ENCODE peak calls at places on chromosomes 12 and 14, in eight cellular contexts. Y, A, Q, L, H, I, T and J are unnamed samples.

GRCh38 chr12:27428466-27428865 is 18.1 kb upstream of the SMCO2 start:
- DNase-seq in Y (no peak), L (no peak), Q (no peak), A (no peak), H (no peak), I (no peak), T (no peak), J (no peak)

GRCh38 chr14:65356327-65356836 is 56.1 kb upstream of the FUT8 start:
- DNase-seq in A (peak; percentile 55), Q (no peak), H (no peak), Y (no peak), I (peak; percentile 51), T (no peak), L (peak; percentile 98), J (no peak)

GRCh38 chr12:119669744-119670472 is 2.0 kb downstream of the PRKAB1 start:
- DNase-seq in H (no peak), I (peak; percentile 63), T (no peak), Q (peak; percentile 49), Y (no peak), A (peak; percentile 83), L (no peak), J (no peak)

GRCh38 chr12:88945041-88945732 is 364.9 kb upstream of the KITLG start:
- DNase-seq in T (no peak), Y (no peak), H (no peak), L (no peak), A (no peak), Q (no peak), I (peak; percentile 44), J (no peak)

GRCh38 chr14:78863143-78863542 is 693.0 kb downstream of the NRXN3 start:
- DNase-seq in Y (no peak), L (no peak), H (no peak), A (peak; percentile 4), Q (peak; percentile 29), T (peak; percentile 76), I (peak; percentile 48), J (peak; percentile 10)

GRCh38 chr12:114678718-114679117 is 5.3 kb downstream of the TBX3 start:
- DNase-seq in Y (no peak), H (no peak), A (no peak), I (no peak), L (no peak), T (no peak), Q (no peak), J (no peak)

GRCh38 chr14:93184391-93185332 is at the start of the genes LYSET and MOAP1:
- DNase-seq in A (peak; percentile 79), Y (peak; percentile 98), I (peak; percentile 88), L (no peak), H (no peak), Q (peak; percentile 83), T (peak; percentile 87), J (no peak)

GRCh38 chr12:60071759-60072191 is 475.9 kb downstream of the SLC16A7 start:
- DNase-seq in L (no peak), Q (no peak), T (no peak), H (no peak), Y (no peak), I (no peak), A (no peak), J (no peak)

GRCh38 chr14:44565968-44566367 is 58.9 kb upstream of the FSCB start:
- DNase-seq in I (no peak), H (no peak), T (no peak), Q (no peak), A (no peak), Y (no peak), L (no peak), J (no peak)

GRCh38 chr12:89574736-89575208 is 48.9 kb upstream of the POC1B start:
- DNase-seq in A (peak; percentile 2), T (no peak), I (peak; percentile 72), Q (peak; percentile 89), H (no peak), Y (no peak), L (no peak), J (no peak)

GRCh38 chr12:29278673-29279420 is 102.1 kb downstream of the ERGIC2 start:
- DNase-seq in A (no peak), Y (no peak), L (no peak), T (no peak), H (no peak), I (no peak), Q (no peak), J (no peak)

GRCh38 chr12:50006754-50007442 is 18.4 kb downstream of the RACGAP1 start:
- DNase-seq in Q (no peak), A (no peak), H (no peak), Y (no peak), T (no peak), L (no peak), I (no peak), J (no peak)

GRCh38 chr12:126171936-126172559 is 1106.8 kb downstream of the AACS start:
- DNase-seq in Q (no peak), A (no peak), H (no peak), Y (no peak), T (no peak), I (no peak), L (no peak), J (no peak)

GRCh38 chr12:42750356-42750755 is 160.8 kb upstream of the PRICKLE1 start:
- DNase-seq in Y (no peak), Q (no peak), T (no peak), H (no peak), L (no peak), I (no peak), A (no peak), J (no peak)

GRCh38 chr14:65495196-65495595 is 82.7 kb downstream of the FUT8 start:
- DNase-seq in I (no peak), H (no peak), T (no peak), A (no peak), L (no peak), Q (no peak), Y (no peak), J (no peak)

GRCh38 chr14:74793506-74794155 is 30.5 kb downstream of the YLPM1 start:
- DNase-seq in H (no peak), L (no peak), A (no peak), Y (no peak), T (no peak), Q (peak; percentile 34), I (peak; percentile 63), J (no peak)

GRCh38 chr12:27285395-27285794 is 41.3 kb downstream of the STK38L start:
- DNase-seq in H (no peak), Y (no peak), Q (no peak), A (no peak), L (no peak), I (peak; percentile 57), T (no peak), J (no peak)

DNA sequence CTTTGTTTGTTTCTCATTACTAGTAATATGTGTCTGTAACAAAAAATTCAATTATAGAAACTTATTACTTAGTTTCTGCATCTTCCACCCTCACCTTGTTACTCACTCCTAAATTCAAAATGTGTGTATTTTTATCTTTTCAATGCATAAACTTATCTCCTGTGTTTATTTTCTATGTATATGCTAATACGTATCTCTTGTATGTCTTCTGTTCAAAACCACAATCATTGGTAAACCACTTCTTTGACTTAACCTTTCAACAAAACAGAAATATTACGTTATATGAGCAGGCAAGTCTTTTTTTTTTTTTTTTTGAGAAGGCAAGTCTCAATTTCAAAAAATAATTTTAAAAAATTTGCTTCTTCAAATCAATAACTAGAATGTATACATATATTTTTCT is 39.2 kb upstream of the RPH3A start:
- DNase-seq in I (no peak), H (no peak), Q (no peak), Y (no peak), L (no peak), T (no peak), A (no peak), J (no peak)
- TF ChIP-seq POLR2AphosphoS5 in I (no peak), H (no peak), Q (no peak), Y (no peak), L (no peak), T (no peak), A (no peak), J (no peak)

DNA sequence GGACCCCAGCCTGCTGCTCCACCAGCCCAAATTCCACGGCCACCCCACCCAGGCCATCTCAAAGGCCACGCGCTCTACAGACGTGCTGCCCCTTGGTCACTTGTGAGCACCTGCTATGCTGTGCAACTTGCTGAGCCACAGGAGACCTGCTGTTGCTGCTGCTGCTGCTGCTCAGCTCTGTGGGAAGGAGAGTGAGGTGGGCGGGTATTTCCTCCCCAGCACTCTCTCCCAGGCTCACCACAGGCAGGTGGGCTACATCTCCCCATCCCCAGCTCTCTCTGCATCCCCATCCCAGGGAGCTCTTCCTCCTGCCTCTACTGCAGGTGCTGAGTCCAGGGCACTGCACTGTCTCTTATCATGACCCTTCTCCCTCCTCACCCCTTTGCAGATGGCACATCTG is 306.9 kb downstream of the BCL11B start:
- DNase-seq in Y (no peak), L (no peak), A (no peak), H (no peak), T (no peak), Q (no peak), I (no peak), J (no peak)
- H3K9ac ChIP-seq in Y (no peak overlapping the region), L (no peak overlapping the region), A (no peak overlapping the region), H (no peak overlapping the region), T (no peak overlapping the region), Q (no peak overlapping the region), I (no peak overlapping the region), J (no peak overlapping the region)

GRCh38 chr12:34244608-34245007 is 222.3 kb downstream of the ALG10 start:
- DNase-seq in Y (no peak), A (no peak), I (no peak), Q (no peak), H (no peak), L (no peak), T (no peak), J (no peak)
- H3K9me3 ChIP-seq in Y (no peaks in the 10 kb centered on the region), A (no peaks in the 10 kb centered on the region), I (peaks cover 5% of the 10 kb centered on the region), Q (no peaks in the 10 kb centered on the region), H (no peaks in the 10 kb centered on the region), L (no peaks in the 10 kb centered on the region), T (peaks cover 53% of the 10 kb centered on the region), J (no peaks in the 10 kb centered on the region)

GRCh38 chr12:54134850-54135249 is 53.9 kb downstream of the SMUG1 start:
- DNase-seq in L (no peak), Y (peak; percentile 45), I (no peak), Q (peak; percentile 29), T (no peak), A (no peak), H (no peak), J (no peak)

GRCh38 chr12:54131641-54132280 is 57.0 kb downstream of the SMUG1 start:
- DNase-seq in H (no peak), A (no peak), I (no peak), Q (no peak), Y (no peak), T (no peak), L (no peak), J (no peak)

GRCh38 chr12:54133663-54134375 is 55.0 kb downstream of the SMUG1 start:
- DNase-seq in Y (no peak), I (no peak), H (no peak), L (no peak), T (no peak), A (no peak), Q (no peak), J (no peak)

GRCh38 chr12:54134395-54134794 is 54.4 kb downstream of the SMUG1 start:
- DNase-seq in L (no peak), Q (no peak), A (no peak), H (no peak), Y (no peak), I (no peak), T (no peak), J (no peak)

DNA sequence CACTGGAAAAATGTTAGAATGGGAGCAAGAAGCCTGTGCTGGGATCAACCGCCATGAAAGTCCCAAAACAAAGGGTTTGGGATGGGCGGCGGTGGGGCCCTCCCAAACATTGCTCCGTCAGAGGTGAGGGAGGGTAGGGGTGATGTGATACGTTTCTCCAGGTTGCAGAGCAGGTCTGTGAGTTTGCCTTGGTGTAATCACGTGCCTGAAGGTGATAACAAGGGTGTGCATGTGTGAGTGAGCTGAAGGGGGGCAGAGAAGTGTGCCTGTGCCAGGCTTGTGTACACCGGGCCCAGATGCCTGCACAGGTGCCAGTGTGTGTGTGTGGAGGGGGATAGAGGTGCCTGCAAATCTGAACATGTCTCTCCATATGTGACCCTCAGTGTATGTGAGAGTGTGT is 55.8 kb downstream of the SMUG1 start:
- DNase-seq in A (no peak), L (no peak), Q (no peak), Y (no peak), H (no peak), I (no peak), T (no peak), J (no peak)
- TF ChIP-seq POLR2AphosphoS5 in A (no peak), L (no peak), Q (no peak), Y (no peak), H (no peak), I (no peak), T (no peak), J (no peak)